ENCODE peak calls at places on chromosome 2, in five cellular contexts. One of them, this sample, is unnamed.

GRCh38 chr2:25294573-25295462 is 46.9 kb downstream of the DNMT3A start:
- DNase-seq in keratinocyte: no peak
- DNase-seq in IMR-90: peak; percentile 24
- DNase-seq in H1: no peak
- DNase-seq in cardiac muscle cell: peak; percentile 47
- DNase-seq in this sample: peak; percentile 82

GRCh38 chr2:149360106-149360505 is 29.7 kb downstream of the LYPD6 start:
- DNase-seq in cardiac muscle cell: no peak
- DNase-seq in IMR-90: no peak
- DNase-seq in keratinocyte: no peak
- DNase-seq in H1: no peak
- DNase-seq in this sample: no peak

GRCh38 chr2:195404650-195405049 is 252.4 kb upstream of the SLC39A10 start:
- DNase-seq in IMR-90: no peak
- DNase-seq in cardiac muscle cell: peak; percentile 21
- DNase-seq in H1: no peak
- DNase-seq in keratinocyte: no peak
- DNase-seq in this sample: no peak

GRCh38 chr2:98012561-98012979 is 16.8 kb upstream of the TMEM131 start:
- DNase-seq in keratinocyte: no peak
- DNase-seq in H1: no peak
- DNase-seq in cardiac muscle cell: no peak
- DNase-seq in IMR-90: no peak
- DNase-seq in this sample: no peak

GRCh38 chr2:41720702-41721344 is 327.0 kb upstream of the PKDCC start:
- DNase-seq in H1: no peak
- DNase-seq in keratinocyte: no peak
- DNase-seq in cardiac muscle cell: peak; percentile 46
- DNase-seq in IMR-90: peak; percentile 35
- DNase-seq in this sample: no peak

GRCh38 chr2:72092099-72092498 is 55.6 kb downstream of the CYP26B1 start:
- DNase-seq in IMR-90: no peak
- DNase-seq in cardiac muscle cell: no peak
- DNase-seq in keratinocyte: no peak
- DNase-seq in H1: no peak
- DNase-seq in this sample: no peak

GRCh38 chr2:102096103-102096502 is 46.4 kb upstream of the IL1R1 start:
- DNase-seq in IMR-90: no peak
- DNase-seq in keratinocyte: no peak
- DNase-seq in cardiac muscle cell: no peak
- DNase-seq in H1: no peak
- DNase-seq in this sample: no peak

GRCh38 chr2:227813562-227814353 is at the start of gene CCL20:
- DNase-seq in keratinocyte: no peak
- DNase-seq in H1: no peak
- DNase-seq in cardiac muscle cell: no peak
- DNase-seq in IMR-90: no peak
- DNase-seq in this sample: no peak

GRCh38 chr2:102795641-102796040 is 33.8 kb downstream of the TMEM182 start:
- DNase-seq in IMR-90: no peak
- DNase-seq in H1: no peak
- DNase-seq in keratinocyte: no peak
- DNase-seq in cardiac muscle cell: no peak
- DNase-seq in this sample: no peak

GRCh38 chr2:75557474-75558131 is 3.1 kb downstream of the EVA1A start:
- DNase-seq in IMR-90: no peak
- DNase-seq in keratinocyte: no peak
- DNase-seq in cardiac muscle cell: no peak
- DNase-seq in H1: no peak
- DNase-seq in this sample: no peak

GRCh38 chr2:129237966-129238725 is 741.3 kb upstream of the RAB6C start:
- DNase-seq in IMR-90: no peak
- DNase-seq in H1: no peak
- DNase-seq in keratinocyte: peak; percentile 70
- DNase-seq in cardiac muscle cell: peak; percentile 56
- DNase-seq in this sample: no peak

GRCh38 chr2:64423303-64423702 is 30.7 kb upstream of the LGALSL start:
- DNase-seq in keratinocyte: no peak
- DNase-seq in cardiac muscle cell: no peak
- DNase-seq in IMR-90: no peak
- DNase-seq in H1: no peak
- DNase-seq in this sample: no peak

GRCh38 chr2:121944072-121944829 is 188.8 kb downstream of the TSN start:
- DNase-seq in IMR-90: peak; percentile 56
- DNase-seq in H1: no peak
- DNase-seq in keratinocyte: peak; percentile 45
- DNase-seq in cardiac muscle cell: peak; percentile 91
- DNase-seq in this sample: no peak

GRCh38 chr2:152762202-152762601 is 43.8 kb downstream of the ARL6IP6 start:
- DNase-seq in keratinocyte: no peak
- DNase-seq in cardiac muscle cell: peak; percentile 95
- DNase-seq in IMR-90: peak; percentile 96
- DNase-seq in H1: peak; percentile 27
- DNase-seq in this sample: no peak

GRCh38 chr2:64565949-64566705 is 42.0 kb downstream of the AFTPH start:
- DNase-seq in cardiac muscle cell: no peak
- DNase-seq in IMR-90: no peak
- DNase-seq in H1: no peak
- DNase-seq in keratinocyte: no peak
- DNase-seq in this sample: no peak

GRCh38 chr2:240384711-240385450 is 50.6 kb upstream of the GPC1 start:
- DNase-seq in cardiac muscle cell: no peak
- DNase-seq in IMR-90: no peak
- DNase-seq in keratinocyte: no peak
- DNase-seq in H1: no peak
- DNase-seq in this sample: no peak

GRCh38 chr2:118667964-118668363 is 179.5 kb downstream of the EN1 start:
- DNase-seq in H1: no peak
- DNase-seq in IMR-90: peak; percentile 79
- DNase-seq in keratinocyte: no peak
- DNase-seq in cardiac muscle cell: peak; percentile 62
- DNase-seq in this sample: no peak

GRCh38 chr2:236343400-236344161 is 79.4 kb upstream of the ASB18 start:
- DNase-seq in IMR-90: peak; percentile 75
- DNase-seq in H1: peak; percentile 50
- DNase-seq in keratinocyte: peak; percentile 53
- DNase-seq in cardiac muscle cell: peak; percentile 85
- DNase-seq in this sample: peak; percentile 69

GRCh38 chr2:98355881-98356280 is 9.6 kb downstream of the CNGA3 start:
- DNase-seq in H1: no peak
- DNase-seq in keratinocyte: no peak
- DNase-seq in IMR-90: no peak
- DNase-seq in cardiac muscle cell: no peak
- DNase-seq in this sample: no peak

GRCh38 chr2:212728717-212729116 is 190.1 kb upstream of the ERBB4 start:
- DNase-seq in cardiac muscle cell: no peak
- DNase-seq in keratinocyte: no peak
- DNase-seq in H1: no peak
- DNase-seq in IMR-90: no peak
- DNase-seq in this sample: no peak

GRCh38 chr2:196601430-196602306 is 37.8 kb upstream of the CCDC150 start:
- DNase-seq in cardiac muscle cell: peak; percentile 76
- DNase-seq in H1: no peak
- DNase-seq in keratinocyte: peak; percentile 13
- DNase-seq in IMR-90: peak; percentile 97
- DNase-seq in this sample: no peak

GRCh38 chr2:102915128-102915527 is 153.3 kb downstream of the TMEM182 start:
- DNase-seq in IMR-90: peak; percentile 45
- DNase-seq in H1: no peak
- DNase-seq in cardiac muscle cell: peak; percentile 43
- DNase-seq in keratinocyte: peak; percentile 4
- DNase-seq in this sample: no peak

GRCh38 chr2:238100049-238100820 is at the start of gene ESPNL:
- DNase-seq in cardiac muscle cell: no peak
- DNase-seq in keratinocyte: no peak
- DNase-seq in H1: no peak
- DNase-seq in IMR-90: no peak
- DNase-seq in this sample: no peak

GRCh38 chr2:11365096-11365856 is 20.8 kb upstream of the ROCK2 start:
- DNase-seq in H1: no peak
- DNase-seq in keratinocyte: no peak
- DNase-seq in cardiac muscle cell: no peak
- DNase-seq in IMR-90: no peak
- DNase-seq in this sample: no peak

GRCh38 chr2:11342561-11343343 is 1.7 kb downstream of the ROCK2 start:
- DNase-seq in IMR-90: peak; percentile 87
- DNase-seq in cardiac muscle cell: peak; percentile 74
- DNase-seq in H1: no peak
- DNase-seq in keratinocyte: no peak
- DNase-seq in this sample: peak; percentile 35

GRCh38 chr2:240929364-240930095 is 23.4 kb downstream of the CROCC2 start:
- DNase-seq in IMR-90: no peak
- DNase-seq in keratinocyte: no peak
- DNase-seq in cardiac muscle cell: no peak
- DNase-seq in H1: no peak
- DNase-seq in this sample: no peak

GRCh38 chr2:42932271-42933151 is 140.1 kb upstream of the HAAO start:
- DNase-seq in keratinocyte: no peak
- DNase-seq in IMR-90: peak; percentile 28
- DNase-seq in cardiac muscle cell: no peak
- DNase-seq in H1: no peak
- DNase-seq in this sample: no peak

GRCh38 chr2:42929577-42929984 is 137.2 kb upstream of the HAAO start:
- DNase-seq in keratinocyte: no peak
- DNase-seq in IMR-90: no peak
- DNase-seq in H1: no peak
- DNase-seq in cardiac muscle cell: no peak
- DNase-seq in this sample: no peak

GRCh38 chr2:42931818-42932195 is 139.4 kb upstream of the HAAO start:
- DNase-seq in H1: no peak
- DNase-seq in cardiac muscle cell: no peak
- DNase-seq in IMR-90: peak; percentile 28
- DNase-seq in keratinocyte: no peak
- DNase-seq in this sample: no peak

GRCh38 chr2:42929985-42930581 is 137.7 kb upstream of the HAAO start:
- DNase-seq in H1: no peak
- DNase-seq in IMR-90: peak; percentile 82
- DNase-seq in keratinocyte: no peak
- DNase-seq in cardiac muscle cell: peak; percentile 95
- DNase-seq in this sample: no peak

GRCh38 chr2:42931147-42931817 is 138.9 kb upstream of the HAAO start:
- DNase-seq in IMR-90: no peak
- DNase-seq in cardiac muscle cell: no peak
- DNase-seq in H1: peak; percentile 33
- DNase-seq in keratinocyte: no peak
- DNase-seq in this sample: peak; percentile 69
- TF ChIP-seq CTCF in IMR-90: peak; percentile 35
- TF ChIP-seq CTCF in cardiac muscle cell: peak; percentile 35
- TF ChIP-seq CTCF in H1: peak; percentile 95
- TF ChIP-seq CTCF in keratinocyte: peak; percentile 51
- TF ChIP-seq CTCF in this sample: no peak

GRCh38 chr2:172642301-172643020 is 86.6 kb downstream of the PDK1 start:
- DNase-seq in keratinocyte: no peak
- DNase-seq in IMR-90: no peak
- DNase-seq in cardiac muscle cell: no peak
- DNase-seq in H1: no peak
- DNase-seq in this sample: no peak
- H3K4me3 ChIP-seq in keratinocyte: no peak overlapping the region
- H3K4me3 ChIP-seq in IMR-90: no peak overlapping the region
- H3K4me3 ChIP-seq in cardiac muscle cell: no peak overlapping the region
- H3K4me3 ChIP-seq in H1: no peak overlapping the region
- H3K4me3 ChIP-seq in this sample: no peak overlapping the region

DNA sequence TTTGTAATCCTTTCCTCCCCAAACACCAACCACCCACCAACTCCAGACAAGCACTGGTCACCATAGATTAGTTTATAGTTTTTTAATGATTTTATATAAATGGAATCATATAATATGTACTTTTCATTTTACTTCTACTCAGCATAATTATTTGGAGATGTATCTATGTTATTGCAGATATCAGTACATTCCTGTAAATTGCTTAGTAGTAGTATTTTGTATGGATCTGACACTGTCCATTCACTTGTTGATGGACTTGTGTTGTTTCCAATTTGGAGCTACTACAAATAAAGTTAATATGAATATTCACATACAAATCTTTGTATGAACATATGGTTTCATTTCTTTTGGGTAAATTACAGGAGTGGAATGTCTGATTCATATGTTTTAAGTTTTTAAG is 31.0 kb downstream of the ZC3H15 start:
- DNase-seq in keratinocyte: no peak
- DNase-seq in cardiac muscle cell: no peak
- DNase-seq in IMR-90: no peak
- DNase-seq in H1: no peak
- DNase-seq in this sample: no peak
- H3K36me3 ChIP-seq in keratinocyte: peaks cover 2% of the 10 kb centered on the region
- H3K36me3 ChIP-seq in cardiac muscle cell: peaks cover 13% of the 10 kb centered on the region
- H3K36me3 ChIP-seq in IMR-90: peaks cover 15% of the 10 kb centered on the region
- H3K36me3 ChIP-seq in H1: peaks cover 3% of the 10 kb centered on the region
- H3K36me3 ChIP-seq in this sample: no peaks in the 10 kb centered on the region

DNA sequence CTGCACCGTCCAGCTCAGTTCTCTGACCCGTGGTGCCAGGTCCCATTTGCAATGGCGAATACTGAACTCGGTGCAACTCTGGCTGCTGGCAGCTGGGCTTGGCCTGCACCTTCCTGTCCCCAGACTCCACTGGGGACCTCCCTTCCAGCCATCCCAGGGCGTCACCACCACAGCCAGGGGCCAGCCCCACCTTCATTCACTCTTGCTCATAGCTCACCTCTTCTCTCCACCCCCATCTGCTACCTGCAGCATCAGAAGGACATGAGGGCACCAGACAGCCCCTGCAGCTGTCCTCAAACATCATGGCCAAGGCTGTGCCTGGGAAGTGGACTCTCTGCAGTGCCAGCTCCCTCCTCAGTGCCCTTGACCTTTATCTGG is 16.2 kb upstream of the ALPI start:
- DNase-seq in keratinocyte: no peak
- DNase-seq in cardiac muscle cell: no peak
- DNase-seq in H1: no peak
- DNase-seq in IMR-90: no peak
- DNase-seq in this sample: no peak
- TF ChIP-seq CTCF in keratinocyte: no peak
- TF ChIP-seq CTCF in cardiac muscle cell: peak; percentile 27
- TF ChIP-seq CTCF in H1: no peak
- TF ChIP-seq CTCF in IMR-90: no peak
- TF ChIP-seq CTCF in this sample: no peak

GRCh38 chr2:241936457-241937133 is 67.1 kb downstream of the RTP5 start:
- DNase-seq in keratinocyte: no peak
- DNase-seq in cardiac muscle cell: no peak
- DNase-seq in IMR-90: no peak
- DNase-seq in H1: no peak
- DNase-seq in this sample: no peak
- H3K4me3 ChIP-seq in keratinocyte: no peak overlapping the region
- H3K4me3 ChIP-seq in cardiac muscle cell: no peak overlapping the region
- H3K4me3 ChIP-seq in IMR-90: no peak overlapping the region
- H3K4me3 ChIP-seq in H1: no peak overlapping the region
- H3K4me3 ChIP-seq in this sample: no peak overlapping the region

DNA sequence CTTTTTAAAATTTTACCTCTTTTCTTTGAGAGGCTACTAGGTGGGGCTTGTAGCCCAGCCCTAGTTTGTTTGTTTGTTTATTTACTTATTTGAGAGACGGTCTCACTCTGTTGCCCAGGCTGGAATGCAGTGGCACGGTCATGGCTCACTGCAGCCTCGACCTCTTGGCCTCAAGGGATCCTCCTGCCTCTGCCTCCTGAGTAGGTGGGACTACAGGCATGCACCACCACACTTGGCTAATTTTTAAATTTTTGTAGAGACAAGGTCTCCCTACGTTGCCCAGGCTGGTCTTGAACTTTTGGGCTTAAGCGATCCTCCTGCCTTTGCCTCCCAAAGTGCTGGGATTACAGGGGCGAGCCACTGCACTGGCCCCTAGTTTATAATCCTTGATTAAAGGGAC is 35.0 kb downstream of the ERLEC1 start:
- DNase-seq in H1: no peak
- DNase-seq in IMR-90: no peak
- DNase-seq in keratinocyte: no peak
- DNase-seq in cardiac muscle cell: no peak
- DNase-seq in this sample: no peak
- H3K36me3 ChIP-seq in H1: no peaks in the 10 kb centered on the region
- H3K36me3 ChIP-seq in IMR-90: peaks cover 13% of the 10 kb centered on the region
- H3K36me3 ChIP-seq in keratinocyte: no peaks in the 10 kb centered on the region
- H3K36me3 ChIP-seq in cardiac muscle cell: peaks cover 4% of the 10 kb centered on the region
- H3K36me3 ChIP-seq in this sample: no peaks in the 10 kb centered on the region